ENCODE peak calls at places on chromosomes 13 and 19, in seven cellular contexts. V is tibial nerve; Z is CD4-positive, alpha-beta memory T cell; A is neural progenitor cell; G is thoracic aorta; Y is IMR-90; E is transverse colon. T is an unnamed sample.

GRCh38 chr19:34960103-34960805 is 3.8 kb downstream of the ZNF792 start:
- DNase-seq in G (no peak), E (no peak), V (no peak), Z (no peak), Y (peak; percentile 86), A (no peak), T (no peak)

GRCh38 chr19:48530044-48530720 is 18.5 kb upstream of the LMTK3 start:
- DNase-seq in Y (no peak), E (no peak), Z (no peak), V (no peak), A (no peak), G (no peak), T (no peak)

GRCh38 chr13:48126944-48127814 is 32.3 kb upstream of the MED4 start:
- DNase-seq in E (peak; percentile 19), Z (peak; percentile 79), A (peak; percentile 71), Y (peak; percentile 60), G (peak; percentile 25), V (peak; percentile 50), T (no peak)

GRCh38 chr13:45850020-45850613 is 1.4 kb downstream of the SIAH3 start:
- DNase-seq in Z (no peak), G (no peak), E (no peak), A (peak; percentile 45), Y (no peak), V (no peak), T (no peak)

GRCh38 chr13:88979465-88980180 is 1308.5 kb downstream of the SLITRK5 start:
- DNase-seq in G (no peak), Z (no peak), V (no peak), A (no peak), E (no peak), Y (no peak), T (no peak)

GRCh38 chr13:75635621-75636338 is at the start of gene LMO7:
- DNase-seq in E (peak; percentile 61), A (peak; percentile 78), V (peak; percentile 25), Y (peak; percentile 52), G (no peak), Z (peak; percentile 51), T (peak; percentile 40)

GRCh38 chr19:9148687-9149086 is 8.5 kb downstream of the ZNF317 start:
- DNase-seq in G (no peak), A (no peak), E (no peak), Y (no peak), V (no peak), Z (no peak), T (no peak)

GRCh38 chr19:12833747-12834417 is 497 bp downstream of the RTBDN start:
- DNase-seq in E (peak; percentile 19), Z (no peak), Y (no peak), G (no peak), A (peak; percentile 81), V (no peak), T (no peak)

GRCh38 chr19:53102186-53102585 is 1.0 kb downstream of the ZNF160 start:
- DNase-seq in G (no peak), Z (no peak), A (peak; percentile 47), E (no peak), V (no peak), Y (no peak), T (no peak)

GRCh38 chr19:7857727-7858701 is 16.2 kb downstream of the PRR36 start:
- DNase-seq in V (no peak), G (no peak), Y (no peak), A (peak; percentile 90), E (no peak), Z (no peak), T (no peak)

GRCh38 chr19:45865269-45865948 is 1.3 kb downstream of the FOXA3 start:
- DNase-seq in Y (no peak), A (no peak), Z (no peak), G (no peak), V (no peak), E (peak; percentile 54), T (no peak)

GRCh38 chr19:7597689-7598088 is 2.0 kb downstream of the CAMSAP3 start:
- DNase-seq in Y (no peak), E (no peak), G (no peak), A (no peak), V (no peak), Z (no peak), T (no peak)

GRCh38 chr13:43305416-43305815 is 282.0 kb downstream of the DNAJC15 start:
- DNase-seq in Z (no peak), G (no peak), A (no peak), V (no peak), E (no peak), Y (peak; percentile 49), T (no peak)
- H3K4me1 ChIP-seq in Z (no peaks in the 10 kb centered on the region), G (no peaks in the 10 kb centered on the region), A (no peaks in the 10 kb centered on the region), V (peaks cover 17% of the 10 kb centered on the region), E (peaks cover 3% of the 10 kb centered on the region), Y (peaks cover 12% of the 10 kb centered on the region), T (no peaks in the 10 kb centered on the region)

GRCh38 chr13:113064534-113065405 is 40.8 kb upstream of the F7 start:
- DNase-seq in E (no peak), Y (peak; percentile 60), Z (no peak), V (no peak), A (no peak), G (no peak), T (no peak)

GRCh38 chr13:113065406-113066141 is 40.0 kb upstream of the F7 start:
- DNase-seq in V (no peak), A (no peak), Y (peak; percentile 5), G (no peak), Z (no peak), E (no peak), T (no peak)

GRCh38 chr13:113062691-113063090 is 42.9 kb upstream of the F7 start:
- DNase-seq in G (no peak), V (no peak), A (no peak), Y (no peak), Z (no peak), E (no peak), T (no peak)

GRCh38 chr13:113063091-113063491 is 42.5 kb upstream of the F7 start:
- DNase-seq in A (no peak), Z (no peak), Y (no peak), V (no peak), G (no peak), E (no peak), T (no peak)

GRCh38 chr13:113064000-113064533 is 41.5 kb upstream of the F7 start:
- DNase-seq in E (no peak), V (no peak), Z (no peak), A (no peak), G (no peak), Y (no peak), T (no peak)
- H3K27ac ChIP-seq in E (no peak overlapping the region), V (peak overlapping the region; percentile 13), Z (no peak overlapping the region), A (no peak overlapping the region), G (no peak overlapping the region), Y (no peak overlapping the region), T (no peak overlapping the region)

DNA sequence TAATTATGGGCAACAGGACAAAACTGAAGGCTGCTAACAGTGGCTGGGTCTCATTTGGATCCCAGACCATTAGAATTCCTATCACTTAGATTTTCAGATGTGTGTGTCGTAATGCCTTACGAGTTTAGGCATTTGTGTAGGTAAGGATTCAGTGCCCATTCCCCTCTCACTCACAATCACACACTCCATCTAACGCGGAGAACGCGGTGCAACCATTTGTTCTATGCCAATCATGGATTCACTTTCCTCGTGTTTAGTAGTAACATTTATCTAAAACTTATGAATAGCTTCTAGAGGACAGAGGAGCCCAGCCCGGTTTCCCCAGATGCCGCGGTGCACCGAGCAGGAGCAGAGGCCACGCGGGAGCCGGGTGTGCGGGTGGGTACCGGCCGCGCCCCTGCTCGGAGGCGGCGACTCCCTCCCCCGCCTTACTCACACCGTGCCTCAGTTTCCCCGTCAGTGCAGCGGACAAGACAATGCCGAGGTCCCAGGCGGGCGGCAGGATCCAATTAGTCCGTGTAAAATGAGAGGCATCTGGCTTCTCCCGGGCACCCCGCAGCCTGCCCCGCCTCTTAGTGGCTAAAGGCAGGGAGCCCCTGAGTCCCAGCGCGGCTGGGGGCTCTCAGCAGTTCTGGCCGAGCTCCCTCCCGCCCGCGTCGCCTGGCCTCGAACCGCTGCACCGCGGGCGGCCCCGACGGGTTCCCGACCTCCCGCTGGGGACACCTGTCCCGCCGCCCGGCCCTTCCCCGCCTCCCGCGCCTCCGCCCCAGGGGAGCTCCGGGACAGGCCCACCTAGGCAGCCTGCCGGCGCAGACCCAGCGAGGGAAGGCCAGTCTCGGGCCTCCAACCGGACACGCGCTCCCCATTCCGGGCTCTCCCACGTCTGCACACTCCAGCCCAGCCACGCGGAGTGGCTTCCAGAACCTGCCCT is 5.9 kb upstream of the C1QTNF9B start:
- DNase-seq in Y (no peak), A (peak; percentile 52), Z (no peak), E (no peak), V (no peak), G (no peak), T (no peak)
- H3K4me3 ChIP-seq in Y (no peak overlapping the region), A (peak overlapping the region; percentile 43), Z (no peak overlapping the region), E (no peak overlapping the region), V (no peak overlapping the region), G (peak overlapping the region; percentile 39), T (no peak overlapping the region)

GRCh38 chr19:40803170-40803856 is 4.3 kb downstream of the EGLN2 start:
- DNase-seq in Y (no peak), E (no peak), A (no peak), V (no peak), Z (no peak), G (no peak), T (no peak)
- H3K4me1 ChIP-seq in Y (peaks cover 37% of the 10 kb centered on the region), E (peaks cover 66% of the 10 kb centered on the region), A (peaks cover 34% of the 10 kb centered on the region), V (peaks cover 85% of the 10 kb centered on the region), Z (peaks cover 85% of the 10 kb centered on the region), G (peaks cover 54% of the 10 kb centered on the region), T (peaks cover 79% of the 10 kb centered on the region)

DNA sequence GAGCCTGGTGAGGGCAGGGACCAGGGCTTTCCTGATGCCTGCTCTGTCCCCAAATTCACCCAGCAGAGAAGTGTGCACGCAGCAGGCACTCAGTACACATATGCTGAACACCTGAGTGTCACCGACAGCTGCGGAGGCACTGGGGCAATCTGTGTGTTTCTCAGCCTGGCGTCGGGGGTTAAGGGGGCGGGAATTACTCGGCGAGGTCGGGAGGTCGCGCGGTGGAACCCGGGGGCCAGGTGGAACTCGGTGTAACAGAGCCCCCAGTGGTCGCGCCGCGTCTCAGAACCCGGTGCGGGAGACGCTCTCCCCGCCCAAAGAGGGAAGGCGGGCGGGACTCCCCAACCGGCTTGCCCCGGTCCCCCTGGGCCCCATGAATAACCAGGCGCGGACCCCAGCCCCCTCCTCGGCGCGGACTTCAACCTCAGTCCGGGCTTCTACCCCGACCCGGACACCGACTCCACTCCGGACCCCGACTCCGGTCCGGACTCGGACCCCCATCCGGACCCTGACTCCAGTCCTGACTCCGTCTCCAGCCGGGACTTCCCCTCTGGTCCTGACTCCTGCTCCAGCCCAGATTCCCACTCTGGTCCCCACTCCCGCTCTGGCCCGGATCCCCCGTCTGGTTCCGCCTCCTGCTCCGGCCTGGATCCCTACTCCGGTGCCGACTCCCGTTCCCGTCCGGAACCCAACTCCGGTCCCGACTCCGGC is at the start of gene SELENOV:
- DNase-seq in V (no peak), G (no peak), A (peak; percentile 87), E (no peak), Z (no peak), Y (no peak), T (no peak)
- H3K27ac ChIP-seq in V (no peak within 1 kb of the TSS), G (no peak within 1 kb of the TSS), A (no peak within 1 kb of the TSS), E (no peak within 1 kb of the TSS), Z (no peak within 1 kb of the TSS), Y (no peak within 1 kb of the TSS), T (no peak within 1 kb of the TSS)